ENCODE peak calls at places on chromosomes 6 and 20, in six cellular contexts. One of them, this sample, is unnamed.

GRCh38 chr20:9686001-9686400 is 152.9 kb downstream of the PAK5 start:
- DNase-seq in breast epithelium: no peak
- DNase-seq in mammary epithelial cell: no peak
- DNase-seq in AG10803: no peak
- DNase-seq in neural progenitor cell: no peak
- DNase-seq in K562: no peak
- DNase-seq in this sample: no peak

GRCh38 chr6:12844284-12845223 is 128.0 kb downstream of the PHACTR1 start:
- DNase-seq in breast epithelium: no peak
- DNase-seq in mammary epithelial cell: no peak
- DNase-seq in AG10803: peak; percentile 60
- DNase-seq in neural progenitor cell: peak; percentile 46
- DNase-seq in K562: peak; percentile 34
- DNase-seq in this sample: peak; percentile 22

GRCh38 chr6:37125779-37126553 is 44.0 kb upstream of the PIM1 start:
- DNase-seq in breast epithelium: no peak
- DNase-seq in mammary epithelial cell: no peak
- DNase-seq in AG10803: no peak
- DNase-seq in neural progenitor cell: peak; percentile 94
- DNase-seq in K562: peak; percentile 34
- DNase-seq in this sample: no peak

GRCh38 chr20:12383770-12384304 is 466.1 kb downstream of the BTBD3 start:
- DNase-seq in breast epithelium: no peak
- DNase-seq in mammary epithelial cell: no peak
- DNase-seq in AG10803: no peak
- DNase-seq in neural progenitor cell: no peak
- DNase-seq in K562: no peak
- DNase-seq in this sample: no peak

GRCh38 chr20:16290358-16290757 is 282.9 kb downstream of the KIF16B start:
- DNase-seq in breast epithelium: no peak
- DNase-seq in mammary epithelial cell: no peak
- DNase-seq in AG10803: no peak
- DNase-seq in neural progenitor cell: peak; percentile 49
- DNase-seq in K562: no peak
- DNase-seq in this sample: no peak

GRCh38 chr6:29938746-29939508 is 3.4 kb upstream of the HLA-A start:
- DNase-seq in breast epithelium: no peak
- DNase-seq in mammary epithelial cell: no peak
- DNase-seq in AG10803: no peak
- DNase-seq in neural progenitor cell: peak; percentile 25
- DNase-seq in K562: no peak
- DNase-seq in this sample: no peak

GRCh38 chr20:34072778-34073177 is 39.3 kb downstream of the EIF2S2 start:
- DNase-seq in breast epithelium: no peak
- DNase-seq in mammary epithelial cell: no peak
- DNase-seq in AG10803: no peak
- DNase-seq in neural progenitor cell: no peak
- DNase-seq in K562: no peak
- DNase-seq in this sample: no peak

GRCh38 chr20:39516964-39517363 is 554.8 kb downstream of the DHX35 start:
- DNase-seq in breast epithelium: no peak
- DNase-seq in mammary epithelial cell: no peak
- DNase-seq in AG10803: no peak
- DNase-seq in neural progenitor cell: no peak
- DNase-seq in K562: no peak
- DNase-seq in this sample: no peak

GRCh38 chr20:4729265-4729664 is 7.6 kb downstream of the PRND start:
- DNase-seq in breast epithelium: no peak
- DNase-seq in mammary epithelial cell: no peak
- DNase-seq in AG10803: no peak
- DNase-seq in neural progenitor cell: no peak
- DNase-seq in K562: no peak
- DNase-seq in this sample: no peak

DNA sequence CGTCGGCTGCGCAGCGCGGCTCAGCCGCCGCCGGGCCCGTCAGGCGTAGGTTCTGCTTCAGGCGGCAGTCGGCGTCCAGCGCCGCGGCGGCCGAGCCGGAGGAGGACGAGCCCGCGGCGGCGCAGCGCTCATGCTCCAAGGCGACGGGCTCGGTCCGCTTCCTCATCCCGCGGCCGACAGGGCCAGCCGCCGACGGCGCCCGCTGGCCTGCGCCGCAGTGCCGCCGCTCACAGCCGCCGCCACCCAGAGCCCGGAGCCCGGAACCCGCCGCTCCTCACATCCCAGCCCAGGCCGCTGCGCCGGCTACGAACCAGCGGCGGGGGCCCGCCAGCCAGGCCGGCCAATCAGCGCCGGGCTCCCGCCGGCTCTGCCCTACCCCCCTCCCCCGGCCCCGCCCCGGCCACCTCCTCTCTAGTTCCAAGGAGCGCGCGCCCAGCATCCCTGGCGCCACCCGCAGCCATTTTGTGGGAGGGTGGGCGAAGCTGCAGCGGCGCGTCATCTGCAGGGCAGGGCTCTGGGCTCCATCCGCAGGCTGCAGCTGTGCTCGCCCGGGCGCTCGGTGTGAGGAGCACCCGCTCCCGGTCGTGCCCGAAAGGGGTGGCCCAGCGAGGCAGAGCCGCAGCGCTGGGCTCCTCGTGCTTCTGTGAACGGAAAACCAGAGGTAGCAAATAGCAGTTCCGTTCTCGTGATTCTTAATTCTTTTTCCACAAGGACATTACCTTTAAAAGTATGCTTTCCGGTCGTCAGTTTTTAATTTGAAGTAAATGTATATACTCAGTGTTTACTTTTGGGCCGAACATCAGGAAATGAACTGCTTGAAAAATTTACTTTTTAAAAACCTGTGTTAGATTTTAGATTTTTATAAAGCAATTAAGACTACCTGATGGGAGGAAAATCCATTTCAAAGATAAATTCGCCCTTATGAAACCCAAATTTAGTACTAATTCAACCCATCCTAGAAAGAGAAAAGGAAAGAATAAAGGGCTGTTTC is at the start of gene ABHD12:
- DNase-seq in breast epithelium: peak; percentile 95
- DNase-seq in mammary epithelial cell: peak; percentile 97
- DNase-seq in AG10803: peak; percentile 97
- DNase-seq in neural progenitor cell: peak; percentile 98
- DNase-seq in K562: peak; percentile 95
- DNase-seq in this sample: peak; percentile 97
- TF ChIP-seq CTCF in breast epithelium: no peak
- TF ChIP-seq CTCF in mammary epithelial cell: no peak
- TF ChIP-seq CTCF in AG10803: peak; percentile 13
- TF ChIP-seq CTCF in neural progenitor cell: no peak
- TF ChIP-seq CTCF in K562: no peak
- TF ChIP-seq CTCF in this sample: peak; percentile 25

DNA sequence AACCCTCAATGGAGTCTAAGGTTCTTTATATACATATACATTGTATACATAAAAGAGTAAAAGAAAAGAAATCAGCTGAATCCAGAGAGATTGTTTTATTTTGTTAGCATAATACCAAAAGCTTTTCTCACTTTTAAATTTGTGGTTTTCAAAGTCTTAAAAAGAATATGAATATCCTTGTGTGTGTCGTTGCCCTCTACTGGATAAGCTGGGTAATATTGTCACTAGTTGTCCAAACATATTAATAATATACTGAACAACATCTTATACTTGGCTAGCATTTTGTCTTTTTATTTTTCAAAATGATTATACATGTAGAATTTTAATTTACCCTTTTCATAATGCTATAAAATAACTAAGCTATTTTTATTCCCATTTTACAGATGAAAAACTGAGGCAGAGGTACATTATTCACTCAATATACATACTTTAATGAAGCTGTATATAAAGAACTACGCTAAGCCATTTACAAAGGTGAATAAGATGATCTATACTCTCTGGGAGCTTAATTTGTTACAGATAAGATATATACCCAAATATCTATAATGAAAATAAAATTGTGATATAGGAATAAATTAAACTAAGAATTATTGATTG is 531.7 kb downstream of the TFAP2B start:
- DNase-seq in breast epithelium: no peak
- DNase-seq in mammary epithelial cell: no peak
- DNase-seq in AG10803: peak; percentile 13
- DNase-seq in neural progenitor cell: no peak
- DNase-seq in K562: peak; percentile 27
- DNase-seq in this sample: peak; percentile 5
- TF ChIP-seq CTCF in breast epithelium: peak; percentile 52
- TF ChIP-seq CTCF in mammary epithelial cell: peak; percentile 61
- TF ChIP-seq CTCF in AG10803: peak; percentile 50
- TF ChIP-seq CTCF in neural progenitor cell: peak; percentile 53
- TF ChIP-seq CTCF in K562: peak; percentile 25
- TF ChIP-seq CTCF in this sample: peak; percentile 45

GRCh38 chr6:145028144-145028818 is 707.0 kb downstream of the EPM2A start:
- DNase-seq in breast epithelium: no peak
- DNase-seq in mammary epithelial cell: peak; percentile 45
- DNase-seq in AG10803: peak; percentile 49
- DNase-seq in neural progenitor cell: peak; percentile 59
- DNase-seq in K562: peak; percentile 21
- DNase-seq in this sample: peak; percentile 36
- TF ChIP-seq CTCF in breast epithelium: peak; percentile 55
- TF ChIP-seq CTCF in mammary epithelial cell: peak; percentile 56
- TF ChIP-seq CTCF in AG10803: peak; percentile 69
- TF ChIP-seq CTCF in neural progenitor cell: peak; percentile 66
- TF ChIP-seq CTCF in K562: no peak
- TF ChIP-seq CTCF in this sample: peak; percentile 62

GRCh38 chr20:462199-462991 is at the start of gene TBC1D20:
- DNase-seq in breast epithelium: peak; percentile 75
- DNase-seq in mammary epithelial cell: peak; percentile 81
- DNase-seq in AG10803: peak; percentile 81
- DNase-seq in neural progenitor cell: peak; percentile 96
- DNase-seq in K562: peak; percentile 87
- DNase-seq in this sample: peak; percentile 95
- TF ChIP-seq CTCF in breast epithelium: no peak
- TF ChIP-seq CTCF in mammary epithelial cell: no peak
- TF ChIP-seq CTCF in AG10803: peak; percentile 45
- TF ChIP-seq CTCF in neural progenitor cell: peak; percentile 22
- TF ChIP-seq CTCF in K562: peak; percentile 29
- TF ChIP-seq CTCF in this sample: peak; percentile 38

GRCh38 chr6:135195522-135195921 is 14.4 kb downstream of the MYB start:
- DNase-seq in breast epithelium: no peak
- DNase-seq in mammary epithelial cell: no peak
- DNase-seq in AG10803: no peak
- DNase-seq in neural progenitor cell: no peak
- DNase-seq in K562: no peak
- DNase-seq in this sample: no peak
- TF ChIP-seq CTCF in breast epithelium: no peak
- TF ChIP-seq CTCF in mammary epithelial cell: no peak
- TF ChIP-seq CTCF in AG10803: no peak
- TF ChIP-seq CTCF in neural progenitor cell: no peak
- TF ChIP-seq CTCF in K562: no peak
- TF ChIP-seq CTCF in this sample: no peak

GRCh38 chr6:150877928-150878327 is 12.4 kb downstream of the MTHFD1L start:
- DNase-seq in breast epithelium: no peak
- DNase-seq in mammary epithelial cell: no peak
- DNase-seq in AG10803: no peak
- DNase-seq in neural progenitor cell: no peak
- DNase-seq in K562: no peak
- DNase-seq in this sample: no peak
- TF ChIP-seq CTCF in breast epithelium: no peak
- TF ChIP-seq CTCF in mammary epithelial cell: no peak
- TF ChIP-seq CTCF in AG10803: no peak
- TF ChIP-seq CTCF in neural progenitor cell: no peak
- TF ChIP-seq CTCF in K562: no peak
- TF ChIP-seq CTCF in this sample: no peak

GRCh38 chr20:48921168-48921882 is at the start of gene ARFGEF2:
- DNase-seq in breast epithelium: peak; percentile 93
- DNase-seq in mammary epithelial cell: peak; percentile 85
- DNase-seq in AG10803: peak; percentile 84
- DNase-seq in neural progenitor cell: peak; percentile 99
- DNase-seq in K562: peak; percentile 97
- DNase-seq in this sample: peak; percentile 97
- TF ChIP-seq CTCF in breast epithelium: peak; percentile 28
- TF ChIP-seq CTCF in mammary epithelial cell: no peak
- TF ChIP-seq CTCF in AG10803: no peak
- TF ChIP-seq CTCF in neural progenitor cell: peak; percentile 31
- TF ChIP-seq CTCF in K562: peak; percentile 17
- TF ChIP-seq CTCF in this sample: no peak

This sample was measured in GM13977.